ENCODE peak calls at places on chromosome 2, in five cellular contexts. B is CD8-positive, alpha-beta memory T cell; I is heart left ventricle; F is substantia nigra; D is PC-9. T is an unnamed sample.

GRCh38 chr2:112140413-112140802 is 2.2 kb downstream of the FBLN7 start:
- DNase-seq in B (no peak), I (no peak), F (no peak), D (no peak), T (no peak)

GRCh38 chr2:46847726-46848421 is 67.7 kb downstream of the MCFD2 start:
- DNase-seq in F (no peak), I (no peak), D (no peak), B (no peak), T (no peak)

GRCh38 chr2:7586898-7587297 is 669.7 kb downstream of the RNF144A start:
- DNase-seq in I (no peak), D (no peak), F (no peak), B (no peak), T (no peak)

GRCh38 chr2:95059656-95060370 is 34.3 kb downstream of the MAL start:
- DNase-seq in I (no peak), F (no peak), B (no peak), D (peak; percentile 96), T (no peak)

GRCh38 chr2:182240862-182241371 is 185.9 kb downstream of the PDE1A start:
- DNase-seq in I (no peak), B (no peak), F (no peak), D (peak; percentile 7), T (peak; percentile 41)

GRCh38 chr2:11799826-11800225 is 53.4 kb downstream of the LPIN1 start:
- DNase-seq in F (no peak), B (no peak), D (no peak), I (no peak), T (no peak)

GRCh38 chr2:238817382-238817781 is 30.5 kb upstream of the TWIST2 start:
- DNase-seq in F (no peak), I (no peak), B (no peak), D (no peak), T (no peak)

GRCh38 chr2:46716806-46717732 is 198.5 kb downstream of the MCFD2 start:
- DNase-seq in D (no peak), I (no peak), B (no peak), F (no peak), T (no peak)

GRCh38 chr2:115596659-115597375 is 1154.4 kb downstream of the DPP10 start:
- DNase-seq in B (no peak), D (no peak), I (no peak), F (no peak), T (no peak)

DNA sequence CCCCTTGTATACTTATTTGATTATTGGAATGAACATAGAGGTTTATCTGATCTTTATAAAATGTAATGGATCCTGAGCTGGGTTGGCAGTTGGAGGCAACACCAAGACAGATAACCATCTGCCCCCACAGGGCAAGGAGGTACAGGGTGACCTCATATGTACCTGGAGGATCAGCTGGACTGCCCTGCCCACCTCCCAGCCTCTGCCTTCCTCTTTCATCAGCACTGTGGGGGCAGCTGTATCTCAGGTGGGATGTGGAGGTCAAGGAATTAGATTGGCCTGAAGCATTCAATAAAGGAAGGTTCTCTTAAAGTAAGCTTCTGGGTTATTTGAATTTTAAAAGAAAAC is 92.6 kb downstream of the LYPD6 start:
- DNase-seq in B (no peak), I (no peak), D (peak; percentile 20), F (no peak), T (no peak)
- H3K27ac ChIP-seq in B (no peak overlapping the region), I (no peak overlapping the region), D (peak overlapping the region; percentile 70), F (no peak overlapping the region), T (no peak overlapping the region)

GRCh38 chr2:54598347-54599325 is 124.8 kb upstream of the EML6 start:
- DNase-seq in F (no peak), I (no peak), D (no peak), B (no peak), T (no peak)

GRCh38 chr2:54595161-54595803 is 128.2 kb upstream of the EML6 start:
- DNase-seq in D (no peak), F (no peak), B (no peak), I (no peak), T (no peak)

GRCh38 chr2:54599326-54599710 is 124.1 kb upstream of the EML6 start:
- DNase-seq in D (peak; percentile 62), I (peak; percentile 46), F (no peak), B (no peak), T (no peak)

GRCh38 chr2:54595999-54596903 is 127.2 kb upstream of the EML6 start:
- DNase-seq in B (no peak), D (no peak), I (peak; percentile 77), F (no peak), T (no peak)

GRCh38 chr2:54597153-54597827 is 126.2 kb upstream of the EML6 start:
- DNase-seq in I (peak; percentile 74), B (no peak), F (no peak), D (no peak), T (no peak)
- H3K27ac ChIP-seq in I (peak overlapping the region; percentile 46), B (peak overlapping the region; percentile 39), F (peak overlapping the region; percentile 13), D (no peak overlapping the region), T (no peak overlapping the region)

DNA sequence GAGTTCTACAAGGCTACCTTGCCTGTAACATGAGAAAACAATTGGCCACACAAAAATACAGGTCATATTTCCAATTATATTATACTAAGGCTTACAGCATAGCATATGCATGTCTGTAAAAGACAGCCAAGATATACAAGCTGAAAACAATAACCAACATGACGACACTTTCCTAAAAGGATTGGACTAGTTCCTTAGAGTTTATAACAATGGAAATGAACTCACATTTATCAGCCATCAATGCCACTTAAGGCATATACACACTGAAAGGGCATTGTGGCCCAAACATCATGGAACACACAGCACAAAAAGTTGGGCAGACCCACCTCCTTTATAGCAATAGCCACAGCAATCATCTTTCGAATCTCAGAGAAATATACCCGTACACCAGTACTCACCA is 52.0 kb downstream of the SLC40A1 start:
- DNase-seq in B (no peak), I (no peak), F (no peak), D (no peak), T (no peak)
- H3K27ac ChIP-seq in B (no peak overlapping the region), I (no peak overlapping the region), F (no peak overlapping the region), D (no peak overlapping the region), T (no peak overlapping the region)

DNA sequence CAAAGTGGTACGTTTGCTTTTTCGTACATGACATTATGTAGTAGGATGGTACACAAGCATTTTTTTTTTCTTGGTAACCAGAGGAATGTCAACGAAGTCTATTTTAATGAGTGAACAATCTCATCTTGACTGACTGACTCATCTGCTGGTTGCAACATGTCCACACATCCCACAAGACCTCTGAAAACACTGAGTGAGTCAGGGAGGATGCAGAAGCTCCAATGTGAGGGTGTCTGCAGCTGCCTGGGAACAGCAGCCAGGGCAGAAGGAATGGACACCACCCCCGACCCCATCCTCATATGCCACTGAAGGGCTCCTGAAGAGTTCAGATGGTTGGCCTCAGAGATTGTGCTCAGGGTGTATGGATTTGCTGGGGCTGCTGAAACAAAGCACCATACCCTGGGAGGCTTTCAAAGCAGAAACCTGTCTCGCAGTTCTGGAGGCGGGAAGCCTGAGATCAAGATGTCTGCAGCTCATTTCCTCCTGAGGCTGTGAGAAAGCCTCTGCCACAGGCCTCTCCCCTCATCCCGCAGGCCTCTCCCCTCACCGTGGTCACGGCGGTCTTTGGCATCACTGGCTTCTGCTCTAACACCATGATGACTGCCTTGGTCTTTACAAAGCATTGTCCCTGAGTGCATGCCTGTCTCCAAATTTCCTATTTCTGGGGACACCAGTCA is 124.6 kb downstream of the LRATD1 start:
- DNase-seq in B (no peak), D (peak; percentile 42), I (no peak), F (no peak), T (no peak)
- H3K27ac ChIP-seq in B (no peak overlapping the region), D (peak overlapping the region; percentile 57), I (no peak overlapping the region), F (no peak overlapping the region), T (no peak overlapping the region)

T was measured in WERI-Rb-1.